ENCODE peak calls at places on chromosomes 5 and 9, in four cellular contexts. One of them, this sample, is unnamed.

GRCh38 chr5:3317051-3317795 is 278.4 kb upstream of the IRX1 start:
- DNase-seq in left ventricle myocardium inferior: no peak
- DNase-seq in HCT116: no peak
- DNase-seq in cardiac muscle cell: peak; percentile 45
- DNase-seq in this sample: no peak

GRCh38 chr5:119353213-119353612 is 2.6 kb upstream of the TNFAIP8 start:
- DNase-seq in left ventricle myocardium inferior: no peak
- DNase-seq in HCT116: no peak
- DNase-seq in cardiac muscle cell: no peak
- DNase-seq in this sample: no peak

GRCh38 chr5:150075233-150075632 is 11.1 kb downstream of the CSF1R start:
- DNase-seq in left ventricle myocardium inferior: no peak
- DNase-seq in HCT116: no peak
- DNase-seq in cardiac muscle cell: no peak
- DNase-seq in this sample: no peak

GRCh38 chr9:71955300-71955915 is 44.0 kb downstream of the C9orf85 start:
- DNase-seq in left ventricle myocardium inferior: no peak
- DNase-seq in HCT116: no peak
- DNase-seq in cardiac muscle cell: no peak
- DNase-seq in this sample: no peak

GRCh38 chr5:9447691-9448090 is 98.2 kb downstream of the SEMA5A start:
- DNase-seq in left ventricle myocardium inferior: no peak
- DNase-seq in HCT116: no peak
- DNase-seq in cardiac muscle cell: no peak
- DNase-seq in this sample: no peak

GRCh38 chr5:147332643-147333042 is 97.8 kb downstream of the STK32A start:
- DNase-seq in left ventricle myocardium inferior: no peak
- DNase-seq in HCT116: no peak
- DNase-seq in cardiac muscle cell: no peak
- DNase-seq in this sample: no peak

GRCh38 chr9:114002986-114003740 is 74.9 kb downstream of the AMBP start:
- DNase-seq in left ventricle myocardium inferior: no peak
- DNase-seq in HCT116: no peak
- DNase-seq in cardiac muscle cell: no peak
- DNase-seq in this sample: no peak

GRCh38 chr5:132591140-132591539 is 34.4 kb downstream of the RAD50 start:
- DNase-seq in left ventricle myocardium inferior: no peak
- DNase-seq in HCT116: peak; percentile 3
- DNase-seq in cardiac muscle cell: no peak
- DNase-seq in this sample: no peak

GRCh38 chr9:17528859-17529258 is 50.0 kb upstream of the SH3GL2 start:
- DNase-seq in left ventricle myocardium inferior: no peak
- DNase-seq in HCT116: no peak
- DNase-seq in cardiac muscle cell: no peak
- DNase-seq in this sample: no peak

GRCh38 chr5:78984611-78985406 is at the start of gene ARSB:
- DNase-seq in left ventricle myocardium inferior: peak; percentile 86
- DNase-seq in HCT116: peak; percentile 48
- DNase-seq in cardiac muscle cell: peak; percentile 94
- DNase-seq in this sample: peak; percentile 50

GRCh38 chr5:178385472-178385853 is 152.9 kb upstream of the PHYKPL start:
- DNase-seq in left ventricle myocardium inferior: no peak
- DNase-seq in HCT116: no peak
- DNase-seq in cardiac muscle cell: no peak
- DNase-seq in this sample: no peak

GRCh38 chr5:40828690-40829661 is 6.0 kb downstream of the RPL37 start:
- DNase-seq in left ventricle myocardium inferior: no peak
- DNase-seq in HCT116: no peak
- DNase-seq in cardiac muscle cell: no peak
- DNase-seq in this sample: no peak

GRCh38 chr9:82466616-82467251 is 478.2 kb downstream of the SPATA31D1 start:
- DNase-seq in left ventricle myocardium inferior: no peak
- DNase-seq in HCT116: no peak
- DNase-seq in cardiac muscle cell: peak; percentile 65
- DNase-seq in this sample: no peak

GRCh38 chr9:14168381-14168780 is 145.6 kb downstream of the NFIB start:
- DNase-seq in left ventricle myocardium inferior: no peak
- DNase-seq in HCT116: no peak
- DNase-seq in cardiac muscle cell: no peak
- DNase-seq in this sample: no peak

GRCh38 chr5:24005384-24005783 is 498.0 kb downstream of the PRDM9 start:
- DNase-seq in left ventricle myocardium inferior: no peak
- DNase-seq in HCT116: no peak
- DNase-seq in cardiac muscle cell: no peak
- DNase-seq in this sample: no peak

GRCh38 chr5:73974871-73975351 is 348.9 kb downstream of the ARHGEF28 start:
- DNase-seq in left ventricle myocardium inferior: peak; percentile 20
- DNase-seq in HCT116: no peak
- DNase-seq in cardiac muscle cell: no peak
- DNase-seq in this sample: no peak

GRCh38 chr5:8981016-8981415 is 564.9 kb downstream of the SEMA5A start:
- DNase-seq in left ventricle myocardium inferior: no peak
- DNase-seq in HCT116: no peak
- DNase-seq in cardiac muscle cell: no peak
- DNase-seq in this sample: no peak

DNA sequence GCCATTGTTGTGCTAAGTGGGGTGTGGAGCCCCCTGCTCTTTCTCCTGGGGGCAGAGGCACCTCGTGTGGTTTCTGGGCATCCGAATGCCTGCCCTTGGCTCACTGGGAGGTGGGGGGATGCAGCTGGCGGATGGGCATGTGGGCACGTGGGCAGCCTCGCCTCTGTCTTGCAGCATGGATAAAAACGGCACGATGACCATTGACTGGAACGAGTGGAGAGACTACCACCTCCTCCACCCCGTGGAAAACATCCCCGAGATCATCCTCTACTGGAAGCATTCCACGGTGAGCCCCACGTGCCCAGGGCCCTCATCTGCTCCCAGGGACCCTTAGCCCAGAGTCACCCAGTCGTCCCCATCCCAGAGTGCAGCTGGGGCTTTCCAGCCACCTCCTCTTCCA is 25.3 kb downstream of the PTGES2 start:
- DNase-seq in left ventricle myocardium inferior: no peak
- DNase-seq in HCT116: no peak
- DNase-seq in cardiac muscle cell: no peak
- DNase-seq in this sample: no peak
- H3K4me1 ChIP-seq in left ventricle myocardium inferior: peaks cover 64% of the 10 kb centered on the region
- H3K4me1 ChIP-seq in HCT116: peaks cover 27% of the 10 kb centered on the region
- H3K4me1 ChIP-seq in cardiac muscle cell: peaks cover 16% of the 10 kb centered on the region
- H3K4me1 ChIP-seq in this sample: peaks cover 13% of the 10 kb centered on the region

GRCh38 chr9:124222918-124223720 is 34.6 kb upstream of the NEK6 start:
- DNase-seq in left ventricle myocardium inferior: peak; percentile 80
- DNase-seq in HCT116: no peak
- DNase-seq in cardiac muscle cell: no peak
- DNase-seq in this sample: no peak

GRCh38 chr9:124219290-124219605 is 38.5 kb upstream of the NEK6 start:
- DNase-seq in left ventricle myocardium inferior: no peak
- DNase-seq in HCT116: no peak
- DNase-seq in cardiac muscle cell: no peak
- DNase-seq in this sample: no peak

GRCh38 chr9:124220551-124221451 is 36.9 kb upstream of the NEK6 start:
- DNase-seq in left ventricle myocardium inferior: no peak
- DNase-seq in HCT116: no peak
- DNase-seq in cardiac muscle cell: no peak
- DNase-seq in this sample: no peak

GRCh38 chr9:124222109-124222508 is 35.6 kb upstream of the NEK6 start:
- DNase-seq in left ventricle myocardium inferior: no peak
- DNase-seq in HCT116: no peak
- DNase-seq in cardiac muscle cell: no peak
- DNase-seq in this sample: no peak

DNA sequence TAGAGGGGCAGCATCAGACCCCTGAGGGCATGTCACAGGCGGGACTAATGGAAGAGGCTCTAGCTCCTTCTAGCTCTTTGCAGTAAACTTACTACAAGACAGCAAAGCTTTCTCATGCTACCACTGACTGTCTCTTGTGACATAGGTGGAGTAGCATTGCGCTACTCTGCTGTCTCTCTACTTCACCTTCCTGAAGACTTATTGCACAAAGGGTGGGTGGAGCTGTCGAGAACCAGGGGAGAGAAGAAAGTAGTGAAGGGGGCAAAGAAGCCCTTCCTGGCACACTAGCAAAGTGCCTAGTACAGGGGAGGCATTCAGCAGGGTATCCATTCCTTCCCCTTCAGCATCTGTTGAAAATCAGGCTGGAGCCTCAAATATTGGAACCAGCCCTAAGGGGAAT is 36.1 kb upstream of the NEK6 start:
- DNase-seq in left ventricle myocardium inferior: no peak
- DNase-seq in HCT116: no peak
- DNase-seq in cardiac muscle cell: no peak
- DNase-seq in this sample: no peak
- H3K4me1 ChIP-seq in left ventricle myocardium inferior: peaks cover 34% of the 10 kb centered on the region
- H3K4me1 ChIP-seq in HCT116: peaks cover 30% of the 10 kb centered on the region
- H3K4me1 ChIP-seq in cardiac muscle cell: no peaks in the 10 kb centered on the region
- H3K4me1 ChIP-seq in this sample: peaks cover 9% of the 10 kb centered on the region

GRCh38 chr9:107109324-107109723 is 173.8 kb upstream of the RAD23B start:
- DNase-seq in left ventricle myocardium inferior: no peak
- DNase-seq in HCT116: no peak
- DNase-seq in cardiac muscle cell: no peak
- DNase-seq in this sample: no peak

GRCh38 chr9:107106416-107106815 is 176.7 kb upstream of the RAD23B start:
- DNase-seq in left ventricle myocardium inferior: no peak
- DNase-seq in HCT116: no peak
- DNase-seq in cardiac muscle cell: no peak
- DNase-seq in this sample: no peak

GRCh38 chr9:107102011-107102410 is 181.1 kb upstream of the RAD23B start:
- DNase-seq in left ventricle myocardium inferior: no peak
- DNase-seq in HCT116: no peak
- DNase-seq in cardiac muscle cell: no peak
- DNase-seq in this sample: no peak

GRCh38 chr9:107108367-107108766 is 174.7 kb upstream of the RAD23B start:
- DNase-seq in left ventricle myocardium inferior: no peak
- DNase-seq in HCT116: no peak
- DNase-seq in cardiac muscle cell: no peak
- DNase-seq in this sample: no peak

GRCh38 chr9:107105784-107106183 is 177.3 kb upstream of the RAD23B start:
- DNase-seq in left ventricle myocardium inferior: no peak
- DNase-seq in HCT116: no peak
- DNase-seq in cardiac muscle cell: no peak
- DNase-seq in this sample: no peak
- H3K4me1 ChIP-seq in left ventricle myocardium inferior: no peaks in the 10 kb centered on the region
- H3K4me1 ChIP-seq in HCT116: no peaks in the 10 kb centered on the region
- H3K4me1 ChIP-seq in cardiac muscle cell: no peaks in the 10 kb centered on the region
- H3K4me1 ChIP-seq in this sample: no peaks in the 10 kb centered on the region

GRCh38 chr5:133690746-133691145 is 78.4 kb upstream of the FSTL4 start:
- DNase-seq in left ventricle myocardium inferior: no peak
- DNase-seq in HCT116: no peak
- DNase-seq in cardiac muscle cell: no peak
- DNase-seq in this sample: no peak
- H3K4me1 ChIP-seq in left ventricle myocardium inferior: no peaks in the 10 kb centered on the region
- H3K4me1 ChIP-seq in HCT116: no peaks in the 10 kb centered on the region
- H3K4me1 ChIP-seq in cardiac muscle cell: no peaks in the 10 kb centered on the region
- H3K4me1 ChIP-seq in this sample: no peaks in the 10 kb centered on the region

DNA sequence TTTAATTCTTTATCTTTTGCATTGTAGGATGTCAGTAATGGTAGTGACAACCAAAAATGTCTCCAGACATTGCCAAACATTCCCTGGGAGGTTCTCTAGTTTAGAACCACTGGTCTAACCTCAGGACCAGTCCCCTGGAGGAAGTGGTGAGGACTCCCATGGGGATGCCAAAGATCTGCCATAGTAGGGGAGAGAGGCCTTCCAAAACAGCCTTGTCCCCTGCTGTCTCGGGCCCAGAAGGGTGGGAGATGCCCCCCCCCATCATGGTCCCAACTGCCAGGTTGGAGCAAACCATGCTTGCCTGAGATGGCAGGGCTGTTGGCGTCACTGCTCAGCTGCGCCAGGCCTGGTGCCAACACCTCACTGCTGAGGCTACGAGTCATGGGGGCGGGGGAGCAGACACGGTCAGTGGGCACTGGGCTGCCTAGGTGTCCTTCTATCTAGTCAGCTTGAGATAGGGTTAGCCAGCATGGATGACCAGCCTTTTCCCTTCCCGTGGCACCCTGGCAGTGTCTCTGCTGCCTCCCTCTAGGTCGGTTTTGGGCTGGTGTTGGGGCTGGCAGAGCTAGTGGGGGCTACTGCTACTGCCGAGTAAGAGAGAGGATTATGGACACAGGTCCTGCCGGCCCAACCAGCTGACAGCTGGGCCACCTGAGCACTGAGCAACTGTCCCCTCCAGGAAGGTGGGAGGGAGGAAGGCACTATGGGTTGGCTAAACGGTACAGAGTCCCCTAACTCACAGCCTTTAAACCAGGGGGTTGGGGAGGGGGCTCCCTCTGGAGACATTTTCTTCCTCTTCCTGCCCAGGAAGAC is 8.3 kb upstream of the CXXC5 start:
- DNase-seq in left ventricle myocardium inferior: no peak
- DNase-seq in HCT116: no peak
- DNase-seq in cardiac muscle cell: no peak
- DNase-seq in this sample: no peak
- H3K4me1 ChIP-seq in left ventricle myocardium inferior: peaks cover 63% of the 10 kb centered on the region
- H3K4me1 ChIP-seq in HCT116: peaks cover 99% of the 10 kb centered on the region
- H3K4me1 ChIP-seq in cardiac muscle cell: peaks cover 32% of the 10 kb centered on the region
- H3K4me1 ChIP-seq in this sample: peaks cover 73% of the 10 kb centered on the region

GRCh38 chr5:151684690-151685361 is 1.9 kb downstream of the SPARC start:
- DNase-seq in left ventricle myocardium inferior: no peak
- DNase-seq in HCT116: no peak
- DNase-seq in cardiac muscle cell: peak; percentile 61
- DNase-seq in this sample: no peak
- H3K4me1 ChIP-seq in left ventricle myocardium inferior: peaks cover 68% of the 10 kb centered on the region
- H3K4me1 ChIP-seq in HCT116: peaks cover 14% of the 10 kb centered on the region
- H3K4me1 ChIP-seq in cardiac muscle cell: peaks cover 43% of the 10 kb centered on the region
- H3K4me1 ChIP-seq in this sample: peaks cover 24% of the 10 kb centered on the region

GRCh38 chr9:131707050-131707449 is 32.8 kb downstream of the RAPGEF1 start:
- DNase-seq in left ventricle myocardium inferior: no peak
- DNase-seq in HCT116: no peak
- DNase-seq in cardiac muscle cell: no peak
- DNase-seq in this sample: no peak
- H3K4me1 ChIP-seq in left ventricle myocardium inferior: peaks cover 99% of the 10 kb centered on the region
- H3K4me1 ChIP-seq in HCT116: peaks cover 52% of the 10 kb centered on the region
- H3K4me1 ChIP-seq in cardiac muscle cell: peaks cover 27% of the 10 kb centered on the region
- H3K4me1 ChIP-seq in this sample: peaks cover 43% of the 10 kb centered on the region

GRCh38 chr9:79501546-79501945 is 70.2 kb upstream of the TLE4 start:
- DNase-seq in left ventricle myocardium inferior: no peak
- DNase-seq in HCT116: no peak
- DNase-seq in cardiac muscle cell: no peak
- DNase-seq in this sample: no peak
- H3K4me1 ChIP-seq in left ventricle myocardium inferior: no peaks in the 10 kb centered on the region
- H3K4me1 ChIP-seq in HCT116: no peaks in the 10 kb centered on the region
- H3K4me1 ChIP-seq in cardiac muscle cell: no peaks in the 10 kb centered on the region
- H3K4me1 ChIP-seq in this sample: no peaks in the 10 kb centered on the region

GRCh38 chr5:151144922-151145321 is 12.7 kb downstream of the ANXA6 start:
- DNase-seq in left ventricle myocardium inferior: no peak
- DNase-seq in HCT116: no peak
- DNase-seq in cardiac muscle cell: no peak
- DNase-seq in this sample: no peak
- H3K4me1 ChIP-seq in left ventricle myocardium inferior: peaks cover 93% of the 10 kb centered on the region
- H3K4me1 ChIP-seq in HCT116: no peaks in the 10 kb centered on the region
- H3K4me1 ChIP-seq in cardiac muscle cell: peaks cover 58% of the 10 kb centered on the region
- H3K4me1 ChIP-seq in this sample: no peaks in the 10 kb centered on the region

GRCh38 chr5:6729400-6730310 is 16.4 kb downstream of the TENT4A start:
- DNase-seq in left ventricle myocardium inferior: peak; percentile 31
- DNase-seq in HCT116: no peak
- DNase-seq in cardiac muscle cell: no peak
- DNase-seq in this sample: no peak
- H3K4me1 ChIP-seq in left ventricle myocardium inferior: peaks cover 94% of the 10 kb centered on the region
- H3K4me1 ChIP-seq in HCT116: no peaks in the 10 kb centered on the region
- H3K4me1 ChIP-seq in cardiac muscle cell: peaks cover 11% of the 10 kb centered on the region
- H3K4me1 ChIP-seq in this sample: peaks cover 59% of the 10 kb centered on the region

This sample was measured in Panc1.